ENCODE peak calls at places on chromosomes 12 and 14, in seven cellular contexts. Y, Q, K, R, J, U and T are unnamed samples.

GRCh38 chr12:12272869-12273268 is 6.0 kb upstream of the LRP6 start:
- DNase-seq in K (no peak), Q (no peak), Y (no peak), U (peak), R (no peak), J (no peak), T (no peak)

GRCh38 chr12:43847427-43847826 is 11.5 kb downstream of the TMEM117 start:
- DNase-seq in Q (no peak), U (peak), R (no peak), Y (no peak), K (no peak), J (no peak), T (peak)

GRCh38 chr12:120356567-120357030 is 12.4 kb downstream of the MSI1 start:
- DNase-seq in Q (peak), Y (peak), U (peak), R (no peak), K (peak), J (peak), T (peak)

GRCh38 chr14:21825147-21825743 is 151.6 kb upstream of the OR4E1 start:
- DNase-seq in Y (peak), Q (no peak), K (no peak), U (peak), J (no peak), R (no peak), T (no peak)

GRCh38 chr14:102659797-102660196 is 67.3 kb downstream of the RCOR1 start:
- DNase-seq in R (no peak), K (no peak), Y (no peak), J (no peak), U (peak), Q (no peak), T (peak)

GRCh38 chr12:49538740-49539403 is at the start of gene KCNH3:
- DNase-seq in R (peak), U (peak), Y (peak), Q (peak), J (peak), K (peak), T (no peak)

GRCh38 chr12:104669057-104669770 is 212.5 kb downstream of the CHST11 start:
- DNase-seq in K (peak), J (peak), R (no peak), U (no peak), Q (peak), Y (peak), T (no peak)

GRCh38 chr12:105820407-105821140 is 318.2 kb downstream of the NUAK1 start:
- DNase-seq in Q (no peak), U (peak), J (peak), K (peak), R (no peak), Y (no peak), T (no peak)

GRCh38 chr12:95784286-95784685 is 6.3 kb downstream of the NTN4 start:
- DNase-seq in Q (no peak), U (peak), K (no peak), J (no peak), Y (no peak), R (no peak), T (no peak)

GRCh38 chr12:111298583-111299436 is 70.1 kb downstream of the PHETA1 start:
- DNase-seq in Q (peak), K (no peak), Y (peak), R (no peak), U (peak), J (no peak), T (no peak)

GRCh38 chr14:90490727-90491050 is 93.9 kb downstream of the CALM1 start:
- DNase-seq in Y (no peak), K (no peak), Q (no peak), U (no peak), R (no peak), J (no peak), T (no peak)

GRCh38 chr12:3747976-3748619 is 4.8 kb downstream of the CRACR2A start:
- DNase-seq in U (no peak), Y (no peak), K (no peak), R (no peak), Q (no peak), J (peak), T (no peak)

GRCh38 chr12:80711866-80712265 is 4.4 kb downstream of the MYF6 start:
- DNase-seq in U (no peak), J (no peak), Y (no peak), K (no peak), Q (no peak), R (no peak), T (no peak)

GRCh38 chr12:63978519-63978918 is 134.0 kb downstream of the SRGAP1 start:
- DNase-seq in Q (no peak), K (no peak), Y (no peak), J (no peak), R (no peak), U (peak), T (peak)

GRCh38 chr12:54431911-54432814 is 13.1 kb upstream of the ITGA5 start:
- DNase-seq in J (peak), K (peak), Y (no peak), Q (no peak), R (peak), U (peak), T (no peak)

GRCh38 chr14:105944632-105945610 is 418.5 kb downstream of the TMEM121 start:
- DNase-seq in U (peak), J (peak), R (no peak), Y (peak), K (peak), Q (no peak), T (no peak)

GRCh38 chr12:102480401-102480800 is at the start of gene IGF1:
- DNase-seq in Y (no peak), Q (no peak), K (no peak), R (no peak), J (no peak), U (peak), T (no peak)

GRCh38 chr14:23362200-23362599 is 2.8 kb downstream of the EFS start:
- DNase-seq in U (no peak), K (no peak), J (no peak), Q (no peak), Y (no peak), R (peak), T (no peak)

GRCh38 chr14:86153480-86153879 is 623.5 kb downstream of the FLRT2 start:
- DNase-seq in K (no peak), J (no peak), U (no peak), Q (no peak), Y (no peak), R (no peak), T (no peak)

GRCh38 chr12:19893514-19893913 is 454.2 kb downstream of the AEBP2 start:
- DNase-seq in Y (no peak), U (peak), Q (no peak), R (no peak), J (no peak), K (no peak), T (no peak)
- TF ChIP-seq CTCF in Y (peak), U (peak), Q (no peak), R (no peak), J (peak), K (no peak), T (peak)

GRCh38 chr12:131222271-131223139 is 268.8 kb downstream of the ADGRD1 start:
- DNase-seq in J (no peak), Y (no peak), Q (peak), K (no peak), U (no peak), R (no peak), T (no peak)
- H3K4me3 ChIP-seq in J (no peak), Y (no peak), Q (no peak), K (no peak), U (no peak), R (no peak), T (no peak)

GRCh38 chr12:65518771-65519170 is 240.3 kb downstream of the MSRB3 start:
- DNase-seq in R (no peak), U (no peak), Q (no peak), Y (no peak), K (no peak), J (no peak), T (no peak)

GRCh38 chr12:65517656-65518210 is 239.2 kb downstream of the MSRB3 start:
- DNase-seq in R (no peak), K (no peak), U (no peak), Y (no peak), J (no peak), Q (no peak), T (no peak)

GRCh38 chr12:65522956-65523857 is 244.7 kb downstream of the MSRB3 start:
- DNase-seq in R (no peak), K (no peak), Y (no peak), J (no peak), Q (no peak), U (peak), T (no peak)

GRCh38 chr12:65524666-65525065 is 246.2 kb downstream of the MSRB3 start:
- DNase-seq in U (peak), Q (no peak), K (no peak), R (no peak), J (no peak), Y (no peak), T (no peak)

DNA sequence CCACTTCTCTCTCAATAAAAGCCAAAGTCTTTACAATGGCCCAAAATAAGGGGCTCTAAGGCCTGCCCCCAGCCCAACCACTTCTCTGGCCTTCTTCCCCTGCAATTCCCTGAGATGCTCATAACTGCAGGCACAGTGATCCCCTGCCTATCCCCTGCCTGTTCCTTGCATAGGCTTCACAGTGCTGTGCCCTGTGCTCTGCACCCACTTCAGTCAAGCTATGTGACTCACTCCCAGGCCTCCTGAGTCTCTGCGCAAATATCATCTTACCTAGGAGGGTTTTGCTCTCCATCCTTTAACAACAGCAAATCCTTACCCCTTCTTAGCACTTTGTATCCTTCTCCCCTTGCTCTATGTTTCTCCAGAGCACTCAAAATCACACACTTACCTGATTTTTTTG is 242.2 kb downstream of the MSRB3 start:
- DNase-seq in U (no peak), Y (no peak), Q (no peak), R (no peak), J (no peak), K (no peak), T (no peak)
- TF ChIP-seq CTCF in U (no peak), Y (no peak), Q (no peak), R (no peak), J (no peak), K (no peak), T (no peak)

GRCh38 chr14:92397839-92398564 is 75.0 kb downstream of the SLC24A4 start:
- DNase-seq in R (no peak), U (no peak), J (no peak), Y (no peak), K (no peak), Q (no peak), T (no peak)

GRCh38 chr14:92400579-92401444 is 77.8 kb downstream of the SLC24A4 start:
- DNase-seq in J (no peak), K (no peak), Q (no peak), R (no peak), U (no peak), Y (no peak), T (no peak)

GRCh38 chr14:92392726-92393125 is 69.8 kb downstream of the SLC24A4 start:
- DNase-seq in J (no peak), Q (no peak), U (no peak), K (no peak), Y (no peak), R (no peak), T (no peak)

GRCh38 chr14:92401561-92401960 is 78.6 kb downstream of the SLC24A4 start:
- DNase-seq in R (no peak), Y (no peak), J (no peak), U (no peak), K (no peak), Q (no peak), T (no peak)

GRCh38 chr14:92397140-92397815 is 74.3 kb downstream of the SLC24A4 start:
- DNase-seq in Q (peak), U (peak), K (no peak), Y (no peak), J (no peak), R (no peak), T (no peak)
- H3K4me3 ChIP-seq in Q (no peak), U (no peak), K (no peak), Y (no peak), J (no peak), R (no peak), T (no peak)